ENCODE peak calls at places on chromosomes 13 and 19, in nine cellular contexts. One of them, this sample, is unnamed.

GRCh38 chr19:277581-278165 is 13.5 kb downstream of the PLPP2 start:
- DNase-seq in cardiac fibroblast: peak
- DNase-seq in astrocyte of the cerebellum: no peak
- DNase-seq in epithelial cell of esophagus: peak
- DNase-seq in CD8-positive, alpha-beta T cell: no peak
- DNase-seq in astrocyte of the spinal cord: peak
- DNase-seq in lower leg skin: peak
- DNase-seq in fibroblast of mammary gland: peak
- DNase-seq in H9: peak
- DNase-seq in this sample: no peak

GRCh38 chr19:6056801-6057650 is 53.3 kb downstream of the RFX2 start:
- DNase-seq in astrocyte of the cerebellum: peak
- DNase-seq in astrocyte of the spinal cord: peak
- DNase-seq in H9: peak
- DNase-seq in epithelial cell of esophagus: peak
- DNase-seq in lower leg skin: peak
- DNase-seq in CD8-positive, alpha-beta T cell: no peak
- DNase-seq in fibroblast of mammary gland: peak
- DNase-seq in cardiac fibroblast: peak
- DNase-seq in this sample: no peak

GRCh38 chr19:35086455-35086854 is 29.2 kb upstream of the FXYD3 start:
- DNase-seq in astrocyte of the spinal cord: no peak
- DNase-seq in cardiac fibroblast: no peak
- DNase-seq in CD8-positive, alpha-beta T cell: no peak
- DNase-seq in fibroblast of mammary gland: no peak
- DNase-seq in lower leg skin: no peak
- DNase-seq in astrocyte of the cerebellum: no peak
- DNase-seq in epithelial cell of esophagus: no peak
- DNase-seq in H9: no peak
- DNase-seq in this sample: no peak

GRCh38 chr19:55353356-55353802 is 1.1 kb downstream of the COX6B2 start:
- DNase-seq in astrocyte of the spinal cord: no peak
- DNase-seq in astrocyte of the cerebellum: no peak
- DNase-seq in cardiac fibroblast: no peak
- DNase-seq in CD8-positive, alpha-beta T cell: no peak
- DNase-seq in fibroblast of mammary gland: no peak
- DNase-seq in lower leg skin: no peak
- DNase-seq in H9: no peak
- DNase-seq in epithelial cell of esophagus: no peak
- DNase-seq in this sample: no peak

GRCh38 chr13:44747179-44747578 is 171.0 kb upstream of the TSC22D1 start:
- DNase-seq in cardiac fibroblast: no peak
- DNase-seq in H9: no peak
- DNase-seq in astrocyte of the spinal cord: no peak
- DNase-seq in astrocyte of the cerebellum: no peak
- DNase-seq in CD8-positive, alpha-beta T cell: no peak
- DNase-seq in fibroblast of mammary gland: no peak
- DNase-seq in lower leg skin: no peak
- DNase-seq in epithelial cell of esophagus: no peak
- DNase-seq in this sample: no peak

GRCh38 chr19:43755256-43755801 is 567 bp upstream of the SMG9 start:
- DNase-seq in astrocyte of the cerebellum: no peak
- DNase-seq in H9: peak
- DNase-seq in cardiac fibroblast: peak
- DNase-seq in epithelial cell of esophagus: peak
- DNase-seq in CD8-positive, alpha-beta T cell: peak
- DNase-seq in astrocyte of the spinal cord: peak
- DNase-seq in fibroblast of mammary gland: peak
- DNase-seq in lower leg skin: peak
- DNase-seq in this sample: no peak

GRCh38 chr13:32314968-32315254 is 252 bp downstream of the ZAR1L start:
- DNase-seq in fibroblast of mammary gland: peak
- DNase-seq in epithelial cell of esophagus: peak
- DNase-seq in H9: no peak
- DNase-seq in astrocyte of the cerebellum: peak
- DNase-seq in astrocyte of the spinal cord: peak
- DNase-seq in cardiac fibroblast: peak
- DNase-seq in CD8-positive, alpha-beta T cell: peak
- DNase-seq in lower leg skin: no peak
- DNase-seq in this sample: no peak

GRCh38 chr13:35475960-35476943 is at the start of gene MAB21L1:
- DNase-seq in astrocyte of the spinal cord: peak
- DNase-seq in fibroblast of mammary gland: peak
- DNase-seq in H9: no peak
- DNase-seq in epithelial cell of esophagus: peak
- DNase-seq in cardiac fibroblast: peak
- DNase-seq in astrocyte of the cerebellum: peak
- DNase-seq in lower leg skin: peak
- DNase-seq in CD8-positive, alpha-beta T cell: no peak
- DNase-seq in this sample: no peak

GRCh38 chr13:48476674-48477073 is 56.2 kb downstream of the RCBTB2 start:
- DNase-seq in astrocyte of the cerebellum: no peak
- DNase-seq in epithelial cell of esophagus: no peak
- DNase-seq in H9: no peak
- DNase-seq in fibroblast of mammary gland: no peak
- DNase-seq in cardiac fibroblast: no peak
- DNase-seq in lower leg skin: no peak
- DNase-seq in astrocyte of the spinal cord: no peak
- DNase-seq in CD8-positive, alpha-beta T cell: no peak
- DNase-seq in this sample: no peak

GRCh38 chr13:25927966-25928365 is 123.8 kb downstream of the SHISA2 start:
- DNase-seq in astrocyte of the spinal cord: peak
- DNase-seq in H9: no peak
- DNase-seq in CD8-positive, alpha-beta T cell: no peak
- DNase-seq in cardiac fibroblast: no peak
- DNase-seq in fibroblast of mammary gland: no peak
- DNase-seq in astrocyte of the cerebellum: no peak
- DNase-seq in epithelial cell of esophagus: no peak
- DNase-seq in lower leg skin: no peak
- DNase-seq in this sample: no peak

GRCh38 chr19:3554254-3555083 is 2.9 kb downstream of the MFSD12 start:
- DNase-seq in astrocyte of the spinal cord: no peak
- DNase-seq in cardiac fibroblast: no peak
- DNase-seq in astrocyte of the cerebellum: no peak
- DNase-seq in H9: no peak
- DNase-seq in fibroblast of mammary gland: no peak
- DNase-seq in CD8-positive, alpha-beta T cell: peak
- DNase-seq in epithelial cell of esophagus: no peak
- DNase-seq in lower leg skin: no peak
- DNase-seq in this sample: no peak

GRCh38 chr13:59012731-59013130 is 1151.0 kb downstream of the DIAPH3 start:
- DNase-seq in fibroblast of mammary gland: no peak
- DNase-seq in CD8-positive, alpha-beta T cell: no peak
- DNase-seq in lower leg skin: no peak
- DNase-seq in astrocyte of the cerebellum: no peak
- DNase-seq in H9: peak
- DNase-seq in astrocyte of the spinal cord: no peak
- DNase-seq in cardiac fibroblast: no peak
- DNase-seq in epithelial cell of esophagus: no peak
- DNase-seq in this sample: no peak

GRCh38 chr13:112652512-112653458 is 37.1 kb upstream of the ATP11A start:
- DNase-seq in astrocyte of the cerebellum: no peak
- DNase-seq in cardiac fibroblast: no peak
- DNase-seq in fibroblast of mammary gland: peak
- DNase-seq in epithelial cell of esophagus: peak
- DNase-seq in H9: no peak
- DNase-seq in astrocyte of the spinal cord: no peak
- DNase-seq in CD8-positive, alpha-beta T cell: no peak
- DNase-seq in lower leg skin: peak
- DNase-seq in this sample: no peak

GRCh38 chr13:28597641-28598040 is 61.3 kb upstream of the POMP start:
- DNase-seq in lower leg skin: no peak
- DNase-seq in astrocyte of the cerebellum: no peak
- DNase-seq in epithelial cell of esophagus: no peak
- DNase-seq in H9: no peak
- DNase-seq in fibroblast of mammary gland: peak
- DNase-seq in cardiac fibroblast: peak
- DNase-seq in astrocyte of the spinal cord: no peak
- DNase-seq in CD8-positive, alpha-beta T cell: no peak
- DNase-seq in this sample: no peak

GRCh38 chr13:27559714-27560113 is 60.6 kb downstream of the LNX2 start:
- DNase-seq in cardiac fibroblast: no peak
- DNase-seq in fibroblast of mammary gland: no peak
- DNase-seq in epithelial cell of esophagus: peak
- DNase-seq in astrocyte of the spinal cord: no peak
- DNase-seq in lower leg skin: no peak
- DNase-seq in CD8-positive, alpha-beta T cell: no peak
- DNase-seq in astrocyte of the cerebellum: no peak
- DNase-seq in H9: no peak
- DNase-seq in this sample: no peak

GRCh38 chr13:53191091-53191490 is 162.5 kb downstream of the OLFM4 start:
- DNase-seq in CD8-positive, alpha-beta T cell: no peak
- DNase-seq in H9: peak
- DNase-seq in cardiac fibroblast: no peak
- DNase-seq in fibroblast of mammary gland: peak
- DNase-seq in epithelial cell of esophagus: peak
- DNase-seq in astrocyte of the cerebellum: no peak
- DNase-seq in lower leg skin: no peak
- DNase-seq in astrocyte of the spinal cord: no peak
- DNase-seq in this sample: no peak

GRCh38 chr13:53189162-53189561 is 160.5 kb downstream of the OLFM4 start:
- DNase-seq in CD8-positive, alpha-beta T cell: no peak
- DNase-seq in astrocyte of the spinal cord: no peak
- DNase-seq in cardiac fibroblast: no peak
- DNase-seq in H9: no peak
- DNase-seq in fibroblast of mammary gland: no peak
- DNase-seq in astrocyte of the cerebellum: no peak
- DNase-seq in epithelial cell of esophagus: no peak
- DNase-seq in lower leg skin: no peak
- DNase-seq in this sample: no peak
- TF ChIP-seq CTCF in CD8-positive, alpha-beta T cell: no peak
- TF ChIP-seq CTCF in astrocyte of the spinal cord: no peak
- TF ChIP-seq CTCF in cardiac fibroblast: no peak
- TF ChIP-seq CTCF in H9: peak
- TF ChIP-seq CTCF in fibroblast of mammary gland: no peak
- TF ChIP-seq CTCF in astrocyte of the cerebellum: no peak
- TF ChIP-seq CTCF in epithelial cell of esophagus: no peak
- TF ChIP-seq CTCF in lower leg skin: no peak
- TF ChIP-seq CTCF in this sample: no peak

GRCh38 chr13:110211046-110211445 is 95.9 kb downstream of the COL4A1 start:
- DNase-seq in astrocyte of the cerebellum: no peak
- DNase-seq in cardiac fibroblast: no peak
- DNase-seq in H9: no peak
- DNase-seq in astrocyte of the spinal cord: no peak
- DNase-seq in epithelial cell of esophagus: no peak
- DNase-seq in CD8-positive, alpha-beta T cell: no peak
- DNase-seq in lower leg skin: no peak
- DNase-seq in fibroblast of mammary gland: no peak
- DNase-seq in this sample: no peak

GRCh38 chr13:110209950-110210603 is 96.9 kb downstream of the COL4A1 start:
- DNase-seq in epithelial cell of esophagus: peak
- DNase-seq in cardiac fibroblast: no peak
- DNase-seq in lower leg skin: no peak
- DNase-seq in astrocyte of the cerebellum: no peak
- DNase-seq in astrocyte of the spinal cord: no peak
- DNase-seq in CD8-positive, alpha-beta T cell: no peak
- DNase-seq in H9: no peak
- DNase-seq in fibroblast of mammary gland: no peak
- DNase-seq in this sample: no peak

GRCh38 chr13:110212529-110212928 is 94.4 kb downstream of the COL4A1 start:
- DNase-seq in H9: no peak
- DNase-seq in lower leg skin: no peak
- DNase-seq in epithelial cell of esophagus: no peak
- DNase-seq in astrocyte of the cerebellum: no peak
- DNase-seq in fibroblast of mammary gland: no peak
- DNase-seq in CD8-positive, alpha-beta T cell: no peak
- DNase-seq in cardiac fibroblast: no peak
- DNase-seq in astrocyte of the spinal cord: no peak
- DNase-seq in this sample: no peak

GRCh38 chr13:110211735-110212134 is 95.2 kb downstream of the COL4A1 start:
- DNase-seq in cardiac fibroblast: no peak
- DNase-seq in CD8-positive, alpha-beta T cell: no peak
- DNase-seq in astrocyte of the spinal cord: no peak
- DNase-seq in astrocyte of the cerebellum: no peak
- DNase-seq in lower leg skin: no peak
- DNase-seq in H9: no peak
- DNase-seq in fibroblast of mammary gland: no peak
- DNase-seq in epithelial cell of esophagus: no peak
- DNase-seq in this sample: no peak

DNA sequence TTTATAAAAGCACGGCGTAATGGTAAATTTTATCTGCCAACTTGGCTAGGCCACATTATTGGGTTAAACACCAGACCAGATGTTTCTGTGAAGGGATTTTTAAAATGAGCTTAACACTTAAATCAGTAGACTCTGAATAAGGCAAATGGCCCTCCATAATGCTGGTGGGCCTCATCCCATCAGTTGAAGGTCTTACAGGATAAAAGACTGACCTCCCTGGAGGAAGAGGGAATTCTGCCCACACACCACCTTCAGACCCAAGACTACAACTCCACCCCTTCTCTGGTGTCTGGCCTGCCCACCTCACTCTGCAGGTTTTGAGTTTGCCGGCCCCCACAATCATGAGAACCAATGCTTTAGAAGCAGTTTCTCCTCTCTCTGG is 96.4 kb downstream of the COL4A1 start:
- DNase-seq in astrocyte of the spinal cord: no peak
- DNase-seq in H9: no peak
- DNase-seq in astrocyte of the cerebellum: no peak
- DNase-seq in cardiac fibroblast: no peak
- DNase-seq in epithelial cell of esophagus: no peak
- DNase-seq in lower leg skin: no peak
- DNase-seq in fibroblast of mammary gland: no peak
- DNase-seq in CD8-positive, alpha-beta T cell: no peak
- DNase-seq in this sample: no peak
- TF ChIP-seq CTCF in astrocyte of the spinal cord: no peak
- TF ChIP-seq CTCF in H9: no peak
- TF ChIP-seq CTCF in astrocyte of the cerebellum: no peak
- TF ChIP-seq CTCF in cardiac fibroblast: no peak
- TF ChIP-seq CTCF in epithelial cell of esophagus: no peak
- TF ChIP-seq CTCF in lower leg skin: no peak
- TF ChIP-seq CTCF in fibroblast of mammary gland: no peak
- TF ChIP-seq CTCF in CD8-positive, alpha-beta T cell: no peak
- TF ChIP-seq CTCF in this sample: no peak

GRCh38 chr13:78604782-78605611 is 1.6 kb upstream of the POU4F1 start:
- DNase-seq in astrocyte of the cerebellum: no peak
- DNase-seq in epithelial cell of esophagus: peak
- DNase-seq in fibroblast of mammary gland: peak
- DNase-seq in cardiac fibroblast: no peak
- DNase-seq in CD8-positive, alpha-beta T cell: no peak
- DNase-seq in astrocyte of the spinal cord: no peak
- DNase-seq in H9: peak
- DNase-seq in lower leg skin: no peak
- DNase-seq in this sample: no peak
- TF ChIP-seq CTCF in astrocyte of the cerebellum: no peak
- TF ChIP-seq CTCF in epithelial cell of esophagus: peak
- TF ChIP-seq CTCF in fibroblast of mammary gland: no peak
- TF ChIP-seq CTCF in cardiac fibroblast: no peak
- TF ChIP-seq CTCF in CD8-positive, alpha-beta T cell: no peak
- TF ChIP-seq CTCF in astrocyte of the spinal cord: peak
- TF ChIP-seq CTCF in H9: peak
- TF ChIP-seq CTCF in lower leg skin: no peak
- TF ChIP-seq CTCF in this sample: no peak

DNA sequence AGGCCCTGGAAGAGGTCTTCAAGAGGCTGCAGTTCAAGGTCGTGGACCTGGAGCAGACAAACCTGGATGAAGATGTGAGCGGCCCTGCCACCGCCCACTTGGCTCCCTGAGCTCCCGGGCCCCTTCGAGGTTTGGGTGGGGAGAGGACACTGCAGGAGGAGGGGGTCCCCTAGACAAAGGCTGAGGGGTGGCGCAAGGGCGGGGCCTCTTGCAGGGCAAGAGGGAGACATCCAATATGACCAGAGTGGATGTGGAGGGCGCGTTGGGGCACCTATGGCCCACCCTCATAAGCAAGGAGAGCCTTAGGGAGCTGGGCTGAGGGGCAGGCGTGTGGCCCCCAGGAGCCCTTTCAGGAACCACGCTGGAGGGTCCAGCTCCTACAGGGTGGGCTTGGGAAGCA is 20.2 kb downstream of the NKPD1 start:
- DNase-seq in epithelial cell of esophagus: no peak
- DNase-seq in cardiac fibroblast: no peak
- DNase-seq in CD8-positive, alpha-beta T cell: no peak
- DNase-seq in astrocyte of the cerebellum: no peak
- DNase-seq in lower leg skin: no peak
- DNase-seq in astrocyte of the spinal cord: no peak
- DNase-seq in fibroblast of mammary gland: no peak
- DNase-seq in H9: no peak
- DNase-seq in this sample: no peak
- TF ChIP-seq CTCF in epithelial cell of esophagus: no peak
- TF ChIP-seq CTCF in cardiac fibroblast: no peak
- TF ChIP-seq CTCF in CD8-positive, alpha-beta T cell: no peak
- TF ChIP-seq CTCF in astrocyte of the cerebellum: no peak
- TF ChIP-seq CTCF in lower leg skin: no peak
- TF ChIP-seq CTCF in astrocyte of the spinal cord: no peak
- TF ChIP-seq CTCF in fibroblast of mammary gland: no peak
- TF ChIP-seq CTCF in H9: no peak
- TF ChIP-seq CTCF in this sample: no peak